ENCODE peak calls at places on chromosomes 13 and 19, in four cellular contexts. R is SK-N-SH, E is K562, S is HepG2. T is an unnamed sample.

GRCh38 chr19:925912-926594 is at the start of gene ARID3A:
- DNase-seq in E (peak; percentile 90), S (no peak), R (peak; percentile 88), T (no peak)

GRCh38 chr13:95349267-95349666 is 48.0 kb upstream of the ABCC4 start:
- DNase-seq in S (no peak), R (no peak), E (peak; percentile 49), T (no peak)

GRCh38 chr13:26664942-26665341 is 95.6 kb downstream of the GPR12 start:
- DNase-seq in R (no peak), E (no peak), S (no peak), T (no peak)

GRCh38 chr13:99553033-99553432 is 51.8 kb downstream of the TM9SF2 start:
- DNase-seq in S (no peak), E (no peak), R (no peak), T (no peak)

GRCh38 chr19:28128341-28128740 is 1084.6 kb downstream of the UQCRFS1 start:
- DNase-seq in R (no peak), E (no peak), S (no peak), T (no peak)

GRCh38 chr19:38679839-38680238 is 32.4 kb downstream of the ACTN4 start:
- DNase-seq in E (no peak), S (no peak), R (no peak), T (no peak)

GRCh38 chr13:50914848-50915247 is 5.3 kb downstream of the RNASEH2B start:
- DNase-seq in R (no peak), S (no peak), E (no peak), T (no peak)

GRCh38 chr19:55641376-55642152 is 762 bp downstream of the ZNF580 start:
- DNase-seq in E (peak; percentile 27), R (peak; percentile 45), S (no peak), T (no peak)

GRCh38 chr19:54727562-54727961 is 3.3 kb downstream of the KIR3DL3 start:
- DNase-seq in E (no peak), R (no peak), S (no peak), T (no peak)

GRCh38 chr19:30853036-30853435 is 480.9 kb downstream of the ZNF536 start:
- DNase-seq in E (no peak), S (no peak), R (no peak), T (no peak)

GRCh38 chr19:30854207-30854606 is 482.0 kb downstream of the ZNF536 start:
- DNase-seq in E (no peak), R (no peak), S (no peak), T (no peak)

GRCh38 chr19:30854661-30855060 is 482.5 kb downstream of the ZNF536 start:
- DNase-seq in R (no peak), E (no peak), S (no peak), T (no peak)

GRCh38 chr19:30851646-30852045 is 479.5 kb downstream of the ZNF536 start:
- DNase-seq in S (no peak), E (no peak), R (no peak), T (no peak)

DNA sequence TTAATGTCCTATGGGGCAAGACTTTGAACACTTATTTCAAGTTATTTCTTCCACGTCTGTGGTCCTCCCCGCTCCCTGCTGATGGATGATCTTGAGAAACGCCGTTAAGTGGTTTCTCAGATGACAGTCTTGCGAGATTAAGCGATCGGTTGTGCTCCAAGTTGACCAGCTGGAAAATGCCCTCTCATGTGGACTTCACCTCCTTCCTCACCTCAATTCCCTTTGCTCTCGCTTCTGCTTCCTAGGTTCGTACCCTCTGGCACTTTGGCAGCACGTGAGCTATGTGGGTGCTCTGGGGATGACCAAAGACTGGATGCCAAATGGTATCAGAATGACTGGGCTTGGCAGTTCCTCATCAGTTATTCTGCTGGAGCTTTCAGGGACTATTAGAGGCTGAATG is 480.0 kb downstream of the ZNF536 start:
- DNase-seq in R (no peak), S (no peak), E (no peak), T (no peak)
- TF ChIP-seq FOXJ3 in R (no peak), S (no peak), E (no peak), T (no peak)

GRCh38 chr13:68509734-68510621 is 1279.8 kb upstream of the PCDH9 start:
- DNase-seq in S (no peak), E (no peak), R (no peak), T (no peak)

DNA sequence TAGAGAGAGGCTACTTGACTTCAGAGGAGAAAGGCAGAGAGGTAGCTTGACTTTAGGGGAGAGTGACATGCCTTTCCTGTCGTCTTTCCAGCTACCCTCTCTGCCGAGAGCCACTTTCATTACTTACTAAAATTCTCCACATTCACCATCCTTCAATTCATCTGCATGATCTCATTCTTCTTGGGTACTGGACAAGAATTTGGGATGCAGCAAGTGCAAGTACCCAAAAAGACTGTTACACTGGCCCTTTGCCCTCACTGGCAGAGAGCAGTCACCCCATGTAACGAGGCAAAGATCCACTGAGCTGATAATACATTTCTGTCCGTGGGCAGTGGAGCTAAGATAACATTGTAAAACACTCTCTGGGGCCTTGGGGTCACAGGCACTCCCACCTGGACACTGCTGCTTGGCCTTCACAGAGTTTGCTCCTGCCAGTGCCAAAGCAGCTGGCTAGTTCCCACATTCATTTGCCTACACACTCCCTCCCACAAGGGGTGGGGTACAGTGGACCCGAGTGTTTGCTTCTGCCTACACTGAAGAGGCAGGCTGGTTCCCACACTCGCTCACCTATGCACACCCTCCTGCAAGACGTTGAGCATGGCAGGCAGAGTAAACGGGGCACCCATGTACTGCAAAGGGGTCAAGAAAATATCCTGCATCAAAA is 1276.9 kb upstream of the PCDH9 start:
- DNase-seq in S (no peak), R (no peak), E (no peak), T (no peak)
- TF ChIP-seq FOXJ3 in S (no peak), R (no peak), E (no peak), T (no peak)

GRCh38 chr13:43245374-43245964 is 222.1 kb downstream of the DNAJC15 start:
- DNase-seq in R (no peak), E (no peak), S (no peak), T (no peak)
- TF ChIP-seq FOXJ3 in R (no peak), E (no peak), S (no peak), T (no peak)

GRCh38 chr13:35356572-35356971 is 119.9 kb downstream of the MAB21L1 start:
- DNase-seq in S (no peak), E (no peak), R (no peak), T (no peak)

GRCh38 chr13:35349052-35349451 is 127.4 kb downstream of the MAB21L1 start:
- DNase-seq in E (no peak), R (no peak), S (no peak), T (no peak)

GRCh38 chr13:35349673-35350278 is 126.7 kb downstream of the MAB21L1 start:
- DNase-seq in R (no peak), S (peak; percentile 92), E (no peak), T (no peak)

GRCh38 chr13:35354305-35354704 is 122.2 kb downstream of the MAB21L1 start:
- DNase-seq in E (no peak), R (no peak), S (no peak), T (no peak)

GRCh38 chr13:35354882-35355281 is 121.6 kb downstream of the MAB21L1 start:
- DNase-seq in S (peak; percentile 3), R (no peak), E (no peak), T (no peak)
- TF ChIP-seq FOXJ3 in S (no peak), R (no peak), E (no peak), T (no peak)

GRCh38 chr19:10293637-10294367 is 4.0 kb downstream of the ICAM5 start:
- DNase-seq in E (no peak), R (no peak), S (no peak), T (no peak)

GRCh38 chr19:10292789-10293636 is 3.3 kb downstream of the ICAM5 start:
- DNase-seq in R (no peak), S (no peak), E (no peak), T (peak; percentile 57)

GRCh38 chr19:10291554-10292205 is 1.9 kb downstream of the ICAM5 start:
- DNase-seq in S (no peak), R (no peak), E (no peak), T (no peak)

GRCh38 chr19:10290876-10291553 is 1.3 kb downstream of the ICAM5 start:
- DNase-seq in E (peak; percentile 89), S (peak; percentile 43), R (peak; percentile 70), T (peak; percentile 73)

DNA sequence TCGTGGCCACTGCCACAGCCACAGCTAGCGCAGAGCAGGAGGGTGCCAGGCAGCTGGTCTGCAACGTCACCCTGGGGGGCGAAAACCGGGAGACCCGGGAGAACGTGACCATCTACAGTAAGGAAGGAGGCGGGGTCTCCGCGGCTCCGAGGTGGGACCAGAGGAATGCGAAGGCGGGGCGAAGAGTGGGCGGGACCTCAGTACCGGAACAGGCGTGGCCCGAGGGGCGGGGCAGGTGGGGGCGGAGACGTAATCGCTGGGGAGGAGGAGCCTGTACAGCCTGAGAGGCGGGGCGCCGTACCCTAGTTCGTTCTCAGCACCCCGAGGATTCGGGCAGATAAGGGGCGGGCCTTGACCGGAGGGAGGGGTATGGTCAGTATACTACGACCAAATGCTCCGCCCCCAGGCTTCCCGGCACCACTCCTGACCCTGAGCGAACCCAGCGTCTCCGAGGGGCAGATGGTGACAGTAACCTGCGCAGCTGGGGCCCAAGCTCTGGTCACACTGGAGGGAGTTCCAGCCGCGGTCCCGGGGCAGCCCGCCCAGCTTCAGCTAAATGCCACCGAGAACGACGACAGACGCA is 2.5 kb downstream of the ICAM5 start:
- DNase-seq in S (peak; percentile 27), E (peak; percentile 97), R (peak; percentile 92), T (peak; percentile 99)
- TF ChIP-seq FOXJ3 in S (no peak), E (no peak), R (no peak), T (no peak)